ENCODE peak calls at places on chromosomes 6 and 20, in eight cellular contexts. N is CD4-positive, alpha-beta T cell; F is HCT116; V is left lung; S is activated CD8-positive, alpha-beta T cell treated with anti-CD3 and anti-CD28 coated beads for 36 hours; O is IMR-90; A is astrocyte of the spinal cord; K is bronchial epithelial cell. P is an unnamed sample.

GRCh38 chr6:57310817-57311157 is 6.6 kb upstream of the PRIM2 start:
- DNase-seq in N (no peak), A (no peak), O (no peak), S (no peak), V (peak; percentile 73), K (no peak), F (no peak), P (no peak)

GRCh38 chr6:121549741-121550140 is 114.3 kb downstream of the GJA1 start:
- DNase-seq in K (peak; percentile 98), A (peak; percentile 77), V (no peak), N (no peak), F (no peak), S (no peak), O (peak; percentile 96), P (no peak)

GRCh38 chr6:159045826-159046225 is 1.0 kb upstream of the TAGAP start:
- DNase-seq in N (no peak), S (peak; percentile 46), O (no peak), K (no peak), F (no peak), A (no peak), V (no peak), P (no peak)

GRCh38 chr6:32267035-32267434 is 43.2 kb upstream of the NOTCH4 start:
- DNase-seq in A (no peak), O (no peak), F (no peak), S (no peak), N (no peak), V (no peak), K (no peak), P (no peak)

GRCh38 chr20:19223640-19224039 is 11.2 kb downstream of the SLC24A3 start:
- DNase-seq in A (no peak), V (no peak), K (no peak), N (no peak), F (no peak), S (no peak), O (no peak), P (no peak)

GRCh38 chr6:143276436-143276835 is 174.1 kb downstream of the ADAT2 start:
- DNase-seq in O (no peak), K (no peak), N (no peak), S (no peak), F (no peak), A (no peak), V (no peak), P (no peak)

GRCh38 chr6:47278545-47278944 is 31.2 kb downstream of the TNFRSF21 start:
- DNase-seq in V (no peak), K (no peak), S (no peak), A (peak; percentile 13), N (no peak), O (peak; percentile 60), F (no peak), P (no peak)

GRCh38 chr20:2133318-2134183 is 31.9 kb downstream of the STK35 start:
- DNase-seq in S (no peak), N (no peak), A (peak; percentile 77), F (no peak), K (peak; percentile 20), V (no peak), O (peak; percentile 79), P (no peak)

GRCh38 chr6:55445648-55446204 is 118.5 kb downstream of the GFRAL start:
- DNase-seq in F (peak; percentile 8), S (no peak), V (no peak), N (no peak), K (peak; percentile 51), A (peak; percentile 60), O (peak; percentile 45), P (no peak)

GRCh38 chr6:53130891-53131290 is 17.8 kb downstream of the GCM1 start:
- DNase-seq in A (no peak), V (no peak), S (no peak), F (no peak), K (peak; percentile 81), N (no peak), O (no peak), P (no peak)

GRCh38 chr20:48788486-48789072 is 39.2 kb downstream of the PREX1 start:
- DNase-seq in O (no peak), V (no peak), S (peak; percentile 47), N (no peak), A (no peak), F (no peak), K (no peak), P (no peak)

GRCh38 chr6:132760256-132760655 is 2.6 kb upstream of the VNN2 start:
- DNase-seq in N (no peak), K (peak; percentile 23), A (no peak), F (no peak), V (no peak), O (no peak), S (no peak), P (no peak)

GRCh38 chr6:37049990-37050853 is 44.8 kb downstream of the FGD2 start:
- DNase-seq in K (no peak), V (peak; percentile 96), F (no peak), O (no peak), S (peak; percentile 92), N (no peak), A (no peak), P (peak; percentile 80)

GRCh38 chr6:13486679-13487121 is 700 bp downstream of the GFOD1 start:
- DNase-seq in A (peak; percentile 67), F (no peak), N (peak; percentile 17), V (peak; percentile 91), O (peak; percentile 61), K (peak; percentile 44), S (peak; percentile 82), P (peak; percentile 74)
- TF ChIP-seq CTCF in A (no peak), F (no peak), N (no peak), V (no peak), O (no peak), K (no peak), S (no peak), P (no peak)

GRCh38 chr6:100461920-100462295 is 2.8 kb downstream of the SIM1 start:
- DNase-seq in O (no peak), K (no peak), F (no peak), V (no peak), N (no peak), A (peak; percentile 44), S (no peak), P (no peak)

GRCh38 chr6:100461273-100461919 is 3.3 kb downstream of the SIM1 start:
- DNase-seq in K (no peak), O (no peak), A (peak; percentile 61), S (no peak), V (no peak), F (no peak), N (no peak), P (no peak)

GRCh38 chr6:100462396-100462795 is 2.3 kb downstream of the SIM1 start:
- DNase-seq in A (no peak), F (no peak), O (no peak), S (no peak), K (no peak), V (no peak), N (no peak), P (no peak)

GRCh38 chr6:100459291-100459690 is 5.4 kb downstream of the SIM1 start:
- DNase-seq in F (no peak), V (no peak), N (no peak), K (no peak), S (no peak), A (no peak), O (no peak), P (no peak)

DNA sequence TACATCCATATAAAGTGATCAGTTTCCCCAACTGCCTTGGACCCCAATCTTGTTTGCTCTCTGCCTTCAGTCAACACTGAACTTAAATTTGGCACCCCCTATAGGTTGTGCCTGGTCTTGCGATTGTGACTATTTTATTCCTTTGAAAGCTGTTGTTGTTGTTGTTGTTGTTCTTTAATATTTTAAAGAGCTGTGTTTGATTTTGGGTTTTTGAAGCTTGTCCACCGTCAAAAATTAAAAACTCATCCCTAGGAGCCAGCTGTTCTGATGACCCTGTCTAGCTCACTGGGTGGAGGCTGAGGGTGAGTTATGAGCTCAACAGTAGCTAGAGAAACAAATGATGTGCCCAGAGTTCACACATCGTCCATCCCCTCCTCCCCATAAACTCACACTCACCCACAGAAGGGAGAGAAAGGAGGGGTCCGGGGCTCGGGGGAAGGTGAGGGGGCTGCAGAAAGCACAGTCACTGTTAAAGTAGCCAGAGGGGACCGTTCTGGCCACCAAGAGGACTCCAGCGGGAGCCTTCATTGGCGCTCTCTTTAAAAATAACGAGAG is 4.0 kb downstream of the SIM1 start:
- DNase-seq in V (no peak), K (no peak), F (no peak), S (no peak), O (no peak), N (no peak), A (no peak), P (no peak)
- TF ChIP-seq CTCF in V (no peak), K (peak; percentile 16), F (peak; percentile 12), S (no peak), O (peak; percentile 26), N (no peak), A (peak; percentile 43), P (no peak)

DNA sequence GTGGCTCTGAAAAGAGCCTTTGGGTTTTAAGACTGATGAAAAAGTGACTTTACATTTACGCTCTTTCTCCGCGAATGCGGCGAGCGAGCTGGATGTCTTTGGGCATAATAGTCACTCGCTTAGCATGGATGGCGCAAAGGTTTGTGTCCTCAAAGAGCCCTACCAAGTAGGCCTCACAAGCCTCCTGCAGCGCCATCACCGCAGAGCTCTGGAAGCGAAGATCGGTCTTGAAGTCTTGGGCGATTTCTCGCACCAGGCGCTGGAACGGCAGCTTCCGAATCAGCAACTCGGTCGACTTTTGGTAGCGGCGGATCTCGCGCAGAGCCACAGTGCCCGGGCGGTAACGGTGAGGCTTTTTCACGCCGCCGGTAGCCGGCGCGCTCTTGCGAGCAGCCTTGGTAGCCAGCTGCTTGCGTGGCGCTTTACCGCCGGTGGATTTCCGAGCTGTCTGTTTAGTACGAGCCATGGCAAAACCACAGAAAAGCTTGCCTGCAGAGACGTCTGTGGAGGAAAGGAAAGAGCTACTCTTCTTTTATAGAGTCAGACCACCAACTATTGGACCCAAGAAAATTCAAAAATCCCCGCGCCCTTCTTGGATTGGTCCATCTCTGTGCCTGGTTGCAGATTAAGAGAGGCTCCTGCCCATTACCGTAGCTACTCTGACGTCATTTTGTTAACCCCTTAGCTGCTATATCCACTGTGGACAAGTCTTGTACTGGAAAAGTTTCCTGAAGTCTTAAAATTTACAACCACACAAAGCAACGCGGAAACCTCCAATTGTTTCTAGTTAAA is 55.4 kb upstream of the HFE start:
- DNase-seq in S (peak; percentile 95), O (peak; percentile 97), V (peak; percentile 85), K (peak; percentile 93), N (peak; percentile 78), F (peak; percentile 99), A (peak; percentile 98), P (peak; percentile 68)
- TF ChIP-seq CTCF in S (no peak), O (peak; percentile 15), V (no peak), K (peak; percentile 49), N (peak; percentile 22), F (no peak), A (peak; percentile 32), P (peak; percentile 29)

DNA sequence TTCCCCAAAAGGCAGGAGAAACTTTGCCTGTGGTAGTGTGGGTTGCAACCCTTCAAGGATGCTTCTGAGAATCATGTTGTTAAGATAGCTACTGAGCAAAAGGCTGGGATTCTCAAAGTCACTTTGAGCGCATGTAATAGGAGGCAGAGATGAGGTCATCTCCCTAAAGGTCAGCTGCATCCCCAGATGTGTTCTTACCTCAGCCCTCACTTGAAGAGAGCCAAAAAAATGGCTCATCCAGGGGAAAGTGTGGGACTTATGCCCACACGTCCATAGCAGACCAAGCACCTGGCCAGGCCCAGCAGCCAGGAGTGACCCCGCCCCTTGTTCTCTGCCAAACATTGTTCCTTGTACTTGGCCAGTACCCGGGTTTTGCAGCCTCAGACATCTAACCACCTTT is 187.0 kb upstream of the BMP2 start:
- DNase-seq in V (peak; percentile 10), O (no peak), N (no peak), A (no peak), S (no peak), F (no peak), K (no peak), P (no peak)
- TF ChIP-seq CTCF in V (no peak), O (no peak), N (no peak), A (no peak), S (no peak), F (no peak), K (no peak), P (no peak)

P was measured in right lobe of liver.